ENCODE peak calls at places on chromosomes 12 and 14, in ten cellular contexts. One of them, this sample, is unnamed.
A peak's percentile ranks its signal among the peaks of the same experiment; 100 is the strongest.

GRCh38 chr12:62632521-62632920 is 165.9 kb downstream of the MON2 start:
- DNase-seq in Caki2: no peak
- DNase-seq in dermis blood vessel endothelial cell: no peak
- DNase-seq in choroid plexus epithelial cell: peak; percentile 27
- DNase-seq in GM04504: peak; percentile 72
- DNase-seq in NCI-H2081: peak; percentile 57
- DNase-seq in aorta: peak; percentile 82
- DNase-seq in AG10803: peak; percentile 89
- DNase-seq in nucleus accumbens: peak; percentile 51
- DNase-seq in stimulated activated CD4-positive, alpha-beta T cell treated with anti-CD3 and anti-CD28 coated beads, Interleukin-2, amount 100 ng/mL, for 24 hours: peak; percentile 21
- DNase-seq in this sample: peak; percentile 25

GRCh38 chr12:103882861-103883596 is 42.0 kb upstream of the NT5DC3 start:
- DNase-seq in Caki2: no peak
- DNase-seq in dermis blood vessel endothelial cell: no peak
- DNase-seq in choroid plexus epithelial cell: no peak
- DNase-seq in GM04504: no peak
- DNase-seq in NCI-H2081: no peak
- DNase-seq in aorta: no peak
- DNase-seq in AG10803: no peak
- DNase-seq in nucleus accumbens: no peak
- DNase-seq in stimulated activated CD4-positive, alpha-beta T cell treated with anti-CD3 and anti-CD28 coated beads, Interleukin-2, amount 100 ng/mL, for 24 hours: no peak
- DNase-seq in this sample: no peak

GRCh38 chr14:104243200-104243599 is 104.8 kb downstream of the KIF26A start:
- DNase-seq in Caki2: no peak
- DNase-seq in dermis blood vessel endothelial cell: no peak
- DNase-seq in choroid plexus epithelial cell: no peak
- DNase-seq in GM04504: no peak
- DNase-seq in NCI-H2081: no peak
- DNase-seq in aorta: no peak
- DNase-seq in AG10803: no peak
- DNase-seq in nucleus accumbens: no peak
- DNase-seq in stimulated activated CD4-positive, alpha-beta T cell treated with anti-CD3 and anti-CD28 coated beads, Interleukin-2, amount 100 ng/mL, for 24 hours: no peak
- DNase-seq in this sample: no peak

GRCh38 chr12:118189761-118190181 is 53.8 kb downstream of the PEBP1 start:
- DNase-seq in Caki2: no peak
- DNase-seq in dermis blood vessel endothelial cell: no peak
- DNase-seq in choroid plexus epithelial cell: peak; percentile 83
- DNase-seq in GM04504: no peak
- DNase-seq in NCI-H2081: peak; percentile 82
- DNase-seq in aorta: peak; percentile 73
- DNase-seq in AG10803: peak; percentile 67
- DNase-seq in nucleus accumbens: peak; percentile 66
- DNase-seq in stimulated activated CD4-positive, alpha-beta T cell treated with anti-CD3 and anti-CD28 coated beads, Interleukin-2, amount 100 ng/mL, for 24 hours: no peak
- DNase-seq in this sample: peak; percentile 66

GRCh38 chr12:14607561-14607960 is 39.9 kb upstream of the PLBD1 start:
- DNase-seq in Caki2: no peak
- DNase-seq in dermis blood vessel endothelial cell: no peak
- DNase-seq in choroid plexus epithelial cell: no peak
- DNase-seq in GM04504: no peak
- DNase-seq in NCI-H2081: no peak
- DNase-seq in aorta: no peak
- DNase-seq in AG10803: no peak
- DNase-seq in nucleus accumbens: no peak
- DNase-seq in stimulated activated CD4-positive, alpha-beta T cell treated with anti-CD3 and anti-CD28 coated beads, Interleukin-2, amount 100 ng/mL, for 24 hours: no peak
- DNase-seq in this sample: no peak

GRCh38 chr12:52646613-52647012 is 5.4 kb downstream of the KRT2 start:
- DNase-seq in Caki2: no peak
- DNase-seq in dermis blood vessel endothelial cell: no peak
- DNase-seq in choroid plexus epithelial cell: no peak
- DNase-seq in GM04504: no peak
- DNase-seq in NCI-H2081: no peak
- DNase-seq in aorta: no peak
- DNase-seq in AG10803: no peak
- DNase-seq in nucleus accumbens: no peak
- DNase-seq in stimulated activated CD4-positive, alpha-beta T cell treated with anti-CD3 and anti-CD28 coated beads, Interleukin-2, amount 100 ng/mL, for 24 hours: no peak
- DNase-seq in this sample: no peak

GRCh38 chr12:92543359-92543758 is 159.4 kb upstream of the PLEKHG7 start:
- DNase-seq in Caki2: no peak
- DNase-seq in dermis blood vessel endothelial cell: no peak
- DNase-seq in choroid plexus epithelial cell: peak; percentile 58
- DNase-seq in GM04504: no peak
- DNase-seq in NCI-H2081: no peak
- DNase-seq in aorta: no peak
- DNase-seq in AG10803: no peak
- DNase-seq in nucleus accumbens: no peak
- DNase-seq in stimulated activated CD4-positive, alpha-beta T cell treated with anti-CD3 and anti-CD28 coated beads, Interleukin-2, amount 100 ng/mL, for 24 hours: no peak
- DNase-seq in this sample: no peak

GRCh38 chr12:75705749-75706719 is 194.6 kb upstream of the KRR1 start:
- DNase-seq in Caki2: peak; percentile 91
- DNase-seq in dermis blood vessel endothelial cell: peak; percentile 99
- DNase-seq in choroid plexus epithelial cell: peak; percentile 98
- DNase-seq in GM04504: peak; percentile 80
- DNase-seq in NCI-H2081: no peak
- DNase-seq in aorta: peak; percentile 78
- DNase-seq in AG10803: peak; percentile 88
- DNase-seq in nucleus accumbens: peak; percentile 3
- DNase-seq in stimulated activated CD4-positive, alpha-beta T cell treated with anti-CD3 and anti-CD28 coated beads, Interleukin-2, amount 100 ng/mL, for 24 hours: no peak
- DNase-seq in this sample: peak; percentile 100

GRCh38 chr14:22561661-22562579 is 27.1 kb downstream of the DAD1 start:
- DNase-seq in Caki2: no peak
- DNase-seq in dermis blood vessel endothelial cell: peak; percentile 60
- DNase-seq in choroid plexus epithelial cell: peak; percentile 80
- DNase-seq in GM04504: no peak
- DNase-seq in NCI-H2081: no peak
- DNase-seq in aorta: no peak
- DNase-seq in AG10803: no peak
- DNase-seq in nucleus accumbens: no peak
- DNase-seq in stimulated activated CD4-positive, alpha-beta T cell treated with anti-CD3 and anti-CD28 coated beads, Interleukin-2, amount 100 ng/mL, for 24 hours: peak; percentile 72
- DNase-seq in this sample: peak; percentile 20

GRCh38 chr14:55103005-55103640 is 25.9 kb upstream of the LGALS3 start:
- DNase-seq in Caki2: peak; percentile 94
- DNase-seq in dermis blood vessel endothelial cell: peak; percentile 91
- DNase-seq in choroid plexus epithelial cell: peak; percentile 98
- DNase-seq in GM04504: peak; percentile 93
- DNase-seq in NCI-H2081: no peak
- DNase-seq in aorta: peak; percentile 85
- DNase-seq in AG10803: peak; percentile 96
- DNase-seq in nucleus accumbens: no peak
- DNase-seq in stimulated activated CD4-positive, alpha-beta T cell treated with anti-CD3 and anti-CD28 coated beads, Interleukin-2, amount 100 ng/mL, for 24 hours: peak; percentile 51
- DNase-seq in this sample: peak; percentile 94

GRCh38 chr14:89926709-89927108 is 27.8 kb downstream of the EFCAB11 start:
- DNase-seq in Caki2: peak; percentile 15
- DNase-seq in dermis blood vessel endothelial cell: peak; percentile 54
- DNase-seq in choroid plexus epithelial cell: peak; percentile 82
- DNase-seq in GM04504: no peak
- DNase-seq in NCI-H2081: no peak
- DNase-seq in aorta: no peak
- DNase-seq in AG10803: peak; percentile 33
- DNase-seq in nucleus accumbens: no peak
- DNase-seq in stimulated activated CD4-positive, alpha-beta T cell treated with anti-CD3 and anti-CD28 coated beads, Interleukin-2, amount 100 ng/mL, for 24 hours: no peak
- DNase-seq in this sample: peak; percentile 36

GRCh38 chr14:65074449-65075155 is 27.7 kb downstream of the MAX start:
- DNase-seq in Caki2: no peak
- DNase-seq in dermis blood vessel endothelial cell: peak; percentile 64
- DNase-seq in choroid plexus epithelial cell: no peak
- DNase-seq in GM04504: no peak
- DNase-seq in NCI-H2081: no peak
- DNase-seq in aorta: no peak
- DNase-seq in AG10803: no peak
- DNase-seq in nucleus accumbens: no peak
- DNase-seq in stimulated activated CD4-positive, alpha-beta T cell treated with anti-CD3 and anti-CD28 coated beads, Interleukin-2, amount 100 ng/mL, for 24 hours: no peak
- DNase-seq in this sample: no peak

GRCh38 chr12:80033457-80033856 is 65.9 kb upstream of the OTOGL start:
- DNase-seq in Caki2: no peak
- DNase-seq in dermis blood vessel endothelial cell: no peak
- DNase-seq in choroid plexus epithelial cell: peak; percentile 55
- DNase-seq in GM04504: peak; percentile 39
- DNase-seq in NCI-H2081: no peak
- DNase-seq in aorta: no peak
- DNase-seq in AG10803: peak; percentile 58
- DNase-seq in nucleus accumbens: no peak
- DNase-seq in stimulated activated CD4-positive, alpha-beta T cell treated with anti-CD3 and anti-CD28 coated beads, Interleukin-2, amount 100 ng/mL, for 24 hours: no peak
- DNase-seq in this sample: peak; percentile 84

GRCh38 chr14:102764220-102764671 is 13.0 kb upstream of the TRAF3 start:
- DNase-seq in Caki2: no peak
- DNase-seq in dermis blood vessel endothelial cell: no peak
- DNase-seq in choroid plexus epithelial cell: no peak
- DNase-seq in GM04504: no peak
- DNase-seq in NCI-H2081: no peak
- DNase-seq in aorta: no peak
- DNase-seq in AG10803: no peak
- DNase-seq in nucleus accumbens: no peak
- DNase-seq in stimulated activated CD4-positive, alpha-beta T cell treated with anti-CD3 and anti-CD28 coated beads, Interleukin-2, amount 100 ng/mL, for 24 hours: no peak
- DNase-seq in this sample: no peak

GRCh38 chr12:47193066-47193465 is 113.3 kb upstream of the AMIGO2 start:
- DNase-seq in Caki2: no peak
- DNase-seq in dermis blood vessel endothelial cell: no peak
- DNase-seq in choroid plexus epithelial cell: no peak
- DNase-seq in GM04504: no peak
- DNase-seq in NCI-H2081: no peak
- DNase-seq in aorta: no peak
- DNase-seq in AG10803: no peak
- DNase-seq in nucleus accumbens: no peak
- DNase-seq in stimulated activated CD4-positive, alpha-beta T cell treated with anti-CD3 and anti-CD28 coated beads, Interleukin-2, amount 100 ng/mL, for 24 hours: no peak
- DNase-seq in this sample: no peak

GRCh38 chr12:132030367-132031038 is 80.8 kb downstream of the EP400 start:
- DNase-seq in Caki2: no peak
- DNase-seq in dermis blood vessel endothelial cell: peak; percentile 82
- DNase-seq in choroid plexus epithelial cell: peak; percentile 52
- DNase-seq in GM04504: no peak
- DNase-seq in NCI-H2081: no peak
- DNase-seq in aorta: peak; percentile 52
- DNase-seq in AG10803: peak; percentile 25
- DNase-seq in nucleus accumbens: peak; percentile 79
- DNase-seq in stimulated activated CD4-positive, alpha-beta T cell treated with anti-CD3 and anti-CD28 coated beads, Interleukin-2, amount 100 ng/mL, for 24 hours: no peak
- DNase-seq in this sample: no peak

This sample was measured in astrocyte.